ENCODE peak calls at places on chromosome 6, in seven cellular contexts. B is neuronal stem cell, P is mesenchymal stem cell, X is H9, J is trophoblast cell, I is H1, V is IMR-90. A is an unnamed sample.

GRCh38 chr6:130674604-130675003 is 152.6 kb upstream of the SMLR1 start:
- DNase-seq in B (no peak), P (peak; percentile 13), X (no peak), J (peak; percentile 25), I (no peak), V (no peak), A (no peak)

GRCh38 chr6:7920425-7920824 is 9.8 kb upstream of the TXNDC5 start:
- DNase-seq in B (no peak), P (no peak), X (no peak), J (no peak), I (no peak), V (no peak), A (no peak)

GRCh38 chr6:170403451-170403850 is 96.9 kb downstream of the FAM120B start:
- DNase-seq in B (peak; percentile 59), P (peak; percentile 81), X (peak; percentile 73), J (no peak), I (no peak), V (peak; percentile 70), A (peak; percentile 96)

GRCh38 chr6:14292119-14292518 is 174.5 kb downstream of the CD83 start:
- DNase-seq in B (no peak), P (no peak), X (no peak), J (no peak), I (no peak), V (no peak), A (no peak)

GRCh38 chr6:78701407-78701806 is 165.9 kb upstream of the IRAK1BP1 start:
- DNase-seq in B (no peak), P (no peak), X (no peak), J (no peak), I (no peak), V (peak; percentile 70), A (no peak)

GRCh38 chr6:43204271-43205105 is 22.5 kb downstream of the CUL9 start:
- DNase-seq in B (no peak), P (no peak), X (no peak), J (no peak), I (no peak), V (no peak), A (no peak)

GRCh38 chr6:2739335-2739734 is 11.4 kb downstream of the MYLK4 start:
- DNase-seq in B (no peak), P (peak; percentile 94), X (no peak), J (no peak), I (no peak), V (peak; percentile 90), A (peak; percentile 65)

GRCh38 chr6:158543606-158544185 is 16.2 kb upstream of the TMEM181 start:
- DNase-seq in B (no peak), P (no peak), X (peak; percentile 15), J (no peak), I (no peak), V (no peak), A (no peak)

GRCh38 chr6:41976794-41977484 is 35.3 kb upstream of the CCND3 start:
- DNase-seq in B (no peak), P (peak; percentile 75), X (no peak), J (peak; percentile 72), I (no peak), V (peak; percentile 85), A (no peak)

GRCh38 chr6:56739836-56740815 is 97.4 kb upstream of the DST start:
- DNase-seq in B (no peak), P (no peak), X (no peak), J (no peak), I (no peak), V (no peak), A (no peak)

GRCh38 chr6:158408552-158409130 is 96.4 kb downstream of the TULP4 start:
- DNase-seq in B (no peak), P (peak; percentile 53), X (no peak), J (no peak), I (no peak), V (peak; percentile 76), A (no peak)

GRCh38 chr6:136840612-136841011 is 18.2 kb downstream of the PEX7 start:
- DNase-seq in B (no peak), P (no peak), X (no peak), J (no peak), I (no peak), V (no peak), A (peak; percentile 6)

GRCh38 chr6:15369838-15370237 is 124.0 kb downstream of the JARID2 start:
- DNase-seq in B (no peak), P (no peak), X (no peak), J (no peak), I (no peak), V (no peak), A (no peak)

DNA sequence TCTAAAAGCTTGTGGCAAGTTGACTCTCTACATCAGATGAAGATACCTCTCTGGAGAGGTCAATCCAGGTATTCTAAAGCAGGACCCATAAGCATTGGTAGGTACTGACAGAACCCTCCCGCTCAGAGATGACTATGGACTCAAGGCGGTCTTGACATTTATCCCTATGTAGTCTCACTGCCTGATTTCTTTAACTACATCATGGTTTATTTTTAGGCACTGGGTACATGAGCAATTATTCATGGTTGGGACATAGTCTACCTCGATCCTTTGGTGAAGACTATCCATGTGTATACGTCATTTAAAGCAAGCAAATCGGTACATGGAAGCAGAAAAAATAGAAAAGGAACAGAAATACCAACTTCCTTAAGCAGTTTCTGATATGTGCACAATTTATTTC is 136.2 kb upstream of the TAB2 start:
- DNase-seq in B (no peak), P (no peak), X (no peak), J (no peak), I (no peak), V (no peak), A (no peak)
- H4K8ac ChIP-seq in B (no peak overlapping the region), P (no peak overlapping the region), X (no peak overlapping the region), J (no peak overlapping the region), I (no peak overlapping the region), V (no peak overlapping the region), A (no peak overlapping the region)

GRCh38 chr6:168433898-168434297 is 7.1 kb upstream of the SMOC2 start:
- DNase-seq in B (no peak), P (no peak), X (no peak), J (no peak), I (no peak), V (no peak), A (no peak)
- H2BK5ac ChIP-seq in B (no peak overlapping the region), P (no peak overlapping the region), X (no peak overlapping the region), J (no peak overlapping the region), I (no peak overlapping the region), V (no peak overlapping the region), A (no peak overlapping the region)

GRCh38 chr6:23308166-23308565 is 738.8 kb downstream of the HDGFL1 start:
- DNase-seq in B (no peak), P (no peak), X (no peak), J (peak; percentile 71), I (no peak), V (no peak), A (no peak)
- H2AK5ac ChIP-seq in B (no peak overlapping the region), P (no peak overlapping the region), X (no peak overlapping the region), J (no peak overlapping the region), I (no peak overlapping the region), V (no peak overlapping the region), A (no peak overlapping the region)

GRCh38 chr6:128131036-128131435 is 230.2 kb upstream of the THEMIS start:
- DNase-seq in B (no peak), P (no peak), X (no peak), J (no peak), I (no peak), V (no peak), A (no peak)
- H4K8ac ChIP-seq in B (no peak overlapping the region), P (no peak overlapping the region), X (no peak overlapping the region), J (no peak overlapping the region), I (no peak overlapping the region), V (no peak overlapping the region), A (no peak overlapping the region)

GRCh38 chr6:1700283-1700967 is 90.7 kb downstream of the FOXC1 start:
- DNase-seq in B (no peak), P (no peak), X (no peak), J (no peak), I (no peak), V (no peak), A (no peak)
- H2BK5ac ChIP-seq in B (no peak overlapping the region), P (no peak overlapping the region), X (no peak overlapping the region), J (no peak overlapping the region), I (no peak overlapping the region), V (peak overlapping the region; percentile 95), A (no peak overlapping the region)

GRCh38 chr6:44923416-44923815 is 404.7 kb upstream of the RUNX2 start:
- DNase-seq in B (no peak), P (no peak), X (no peak), J (no peak), I (no peak), V (no peak), A (no peak)

GRCh38 chr6:44920952-44921491 is 407.1 kb upstream of the RUNX2 start:
- DNase-seq in B (no peak), P (no peak), X (no peak), J (no peak), I (no peak), V (no peak), A (no peak)

GRCh38 chr6:44921787-44922186 is 406.3 kb upstream of the RUNX2 start:
- DNase-seq in B (no peak), P (no peak), X (no peak), J (no peak), I (no peak), V (no peak), A (peak; percentile 1)

GRCh38 chr6:44926556-44926955 is 401.6 kb upstream of the RUNX2 start:
- DNase-seq in B (no peak), P (no peak), X (no peak), J (no peak), I (no peak), V (peak; percentile 10), A (no peak)

DNA sequence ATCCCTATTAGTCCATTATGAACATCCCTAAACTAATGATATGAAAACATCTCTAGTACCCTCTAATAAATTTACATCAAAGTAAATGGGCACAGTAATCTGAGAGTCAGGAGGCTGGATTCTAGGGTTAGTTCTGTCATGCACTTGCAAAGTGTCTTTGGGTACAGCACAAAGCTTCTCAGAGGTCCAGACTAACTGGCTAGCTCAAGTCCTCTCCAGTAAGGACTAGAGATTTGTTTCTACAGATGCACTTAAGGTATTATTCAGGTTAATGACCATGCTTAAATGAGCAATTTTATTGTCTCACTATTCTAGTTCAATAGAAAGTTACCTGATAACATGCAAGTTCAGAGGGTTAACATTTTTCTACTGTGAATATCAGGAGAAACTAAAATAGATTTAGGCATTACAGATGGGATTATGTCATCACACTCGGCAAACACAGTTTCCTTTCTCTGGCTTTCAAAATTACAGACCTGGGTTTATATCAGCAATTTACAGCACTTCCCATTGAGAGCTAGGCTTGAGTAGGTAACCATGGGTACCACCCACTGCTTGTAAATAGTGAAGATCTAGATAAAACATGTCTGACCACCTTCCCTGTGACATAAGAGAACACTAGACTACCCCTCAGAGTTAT is 402.9 kb upstream of the RUNX2 start:
- DNase-seq in B (no peak), P (peak; percentile 51), X (no peak), J (peak; percentile 38), I (no peak), V (peak; percentile 5), A (peak; percentile 95)
- H2AK5ac ChIP-seq in B (no peak overlapping the region), P (no peak overlapping the region), X (no peak overlapping the region), J (no peak overlapping the region), I (no peak overlapping the region), V (no peak overlapping the region), A (no peak overlapping the region)